ENCODE peak calls at places on chromosomes 6 and 20, in four cellular contexts. L is HepG2, S is K562, I is GM12878. U is an unnamed sample.

GRCh38 chr6:76682842-76683241 is 610.4 kb upstream of the IMPG1 start:
- DNase-seq in L (peak; percentile 2), S (no peak), I (no peak), U (no peak)

GRCh38 chr6:25639653-25640052 is 12.4 kb upstream of the SCGN start:
- DNase-seq in L (no peak), S (no peak), I (no peak), U (no peak)

GRCh38 chr6:107656883-107657282 is 167.0 kb downstream of the SOBP start:
- DNase-seq in L (no peak), S (no peak), I (no peak), U (no peak)

GRCh38 chr6:140001851-140002301 is 627.4 kb upstream of the CITED2 start:
- DNase-seq in L (no peak), S (no peak), I (no peak), U (no peak)

GRCh38 chr20:24978493-24978892 is 14.1 kb downstream of the APMAP start:
- DNase-seq in L (no peak), S (no peak), I (no peak), U (no peak)

GRCh38 chr6:81950877-81951276 is 198.4 kb upstream of the TENT5A start:
- DNase-seq in L (no peak), S (no peak), I (peak; percentile 54), U (no peak)

GRCh38 chr6:6843057-6843627 is 254.6 kb downstream of the LY86 start:
- DNase-seq in L (no peak), S (no peak), I (no peak), U (no peak)

GRCh38 chr6:30647802-30648460 is 998 bp downstream of the C6orf136 start:
- DNase-seq in L (no peak), S (no peak), I (no peak), U (no peak)

GRCh38 chr6:134199848-134200606 is 117.9 kb downstream of the SGK1 start:
- DNase-seq in L (peak; percentile 98), S (no peak), I (no peak), U (no peak)

GRCh38 chr6:3623451-3624267 is 127.9 kb downstream of the PXDC1 start:
- DNase-seq in L (no peak), S (no peak), I (no peak), U (no peak)

GRCh38 chr6:74671558-74672025 is 534.3 kb downstream of the COL12A1 start:
- DNase-seq in L (no peak), S (no peak), I (no peak), U (no peak)

GRCh38 chr6:13302291-13302690 is 26.0 kb downstream of the TBC1D7 start:
- DNase-seq in L (no peak), S (no peak), I (no peak), U (no peak)

GRCh38 chr6:132971676-132972075 is 157.3 kb downstream of the RPS12 start:
- DNase-seq in L (no peak), S (no peak), I (no peak), U (no peak)

DNA sequence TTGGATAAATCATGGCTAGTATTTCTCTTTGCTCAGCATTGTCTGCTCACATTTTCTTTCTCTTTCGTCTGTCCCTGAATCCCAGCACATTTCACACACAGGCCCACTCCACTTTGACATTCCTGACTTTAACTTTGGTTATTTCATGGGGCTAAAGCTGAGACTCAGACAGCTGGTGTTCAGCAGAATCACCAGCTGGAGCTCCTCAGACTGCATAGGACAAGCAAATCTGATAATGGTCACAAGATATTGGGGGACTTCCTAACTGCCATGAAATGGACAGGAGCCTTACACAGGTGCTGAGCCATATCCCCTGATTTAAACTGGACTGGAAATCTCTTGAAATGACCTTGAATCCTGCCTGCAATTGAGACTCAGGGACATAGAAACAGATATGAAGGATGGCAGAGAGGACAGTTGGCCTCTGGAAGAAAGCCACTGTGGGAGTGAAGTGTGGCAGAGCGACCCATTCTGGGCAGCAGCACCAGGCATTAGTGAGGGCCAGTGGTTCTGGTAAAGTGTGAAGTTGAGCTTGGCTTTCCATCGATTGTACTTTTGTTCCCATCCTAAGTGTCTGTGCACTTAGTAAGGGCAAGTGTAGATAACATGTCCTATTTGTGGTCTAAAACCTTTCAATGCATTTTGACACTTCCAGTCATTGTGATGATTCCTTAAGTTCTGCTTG is 10.0 kb upstream of the IFNGR1 start:
- DNase-seq in L (no peak), S (no peak), I (no peak), U (no peak)
- TF ChIP-seq CBFB in L (no peak), S (no peak), I (no peak), U (no peak)

GRCh38 chr20:3072530-3073250 is 1.3 kb downstream of the OXT start:
- DNase-seq in L (no peak), S (no peak), I (no peak), U (no peak)

GRCh38 chr20:3071266-3071609 is 182 bp upstream of the OXT start:
- DNase-seq in L (no peak), S (no peak), I (no peak), U (no peak)

GRCh38 chr20:3068986-3069900 is 2.2 kb upstream of the OXT start:
- DNase-seq in L (peak; percentile 55), S (no peak), I (no peak), U (no peak)

GRCh38 chr20:3074812-3075211 is 3.4 kb downstream of the OXT start:
- DNase-seq in L (no peak), S (no peak), I (no peak), U (no peak)

DNA sequence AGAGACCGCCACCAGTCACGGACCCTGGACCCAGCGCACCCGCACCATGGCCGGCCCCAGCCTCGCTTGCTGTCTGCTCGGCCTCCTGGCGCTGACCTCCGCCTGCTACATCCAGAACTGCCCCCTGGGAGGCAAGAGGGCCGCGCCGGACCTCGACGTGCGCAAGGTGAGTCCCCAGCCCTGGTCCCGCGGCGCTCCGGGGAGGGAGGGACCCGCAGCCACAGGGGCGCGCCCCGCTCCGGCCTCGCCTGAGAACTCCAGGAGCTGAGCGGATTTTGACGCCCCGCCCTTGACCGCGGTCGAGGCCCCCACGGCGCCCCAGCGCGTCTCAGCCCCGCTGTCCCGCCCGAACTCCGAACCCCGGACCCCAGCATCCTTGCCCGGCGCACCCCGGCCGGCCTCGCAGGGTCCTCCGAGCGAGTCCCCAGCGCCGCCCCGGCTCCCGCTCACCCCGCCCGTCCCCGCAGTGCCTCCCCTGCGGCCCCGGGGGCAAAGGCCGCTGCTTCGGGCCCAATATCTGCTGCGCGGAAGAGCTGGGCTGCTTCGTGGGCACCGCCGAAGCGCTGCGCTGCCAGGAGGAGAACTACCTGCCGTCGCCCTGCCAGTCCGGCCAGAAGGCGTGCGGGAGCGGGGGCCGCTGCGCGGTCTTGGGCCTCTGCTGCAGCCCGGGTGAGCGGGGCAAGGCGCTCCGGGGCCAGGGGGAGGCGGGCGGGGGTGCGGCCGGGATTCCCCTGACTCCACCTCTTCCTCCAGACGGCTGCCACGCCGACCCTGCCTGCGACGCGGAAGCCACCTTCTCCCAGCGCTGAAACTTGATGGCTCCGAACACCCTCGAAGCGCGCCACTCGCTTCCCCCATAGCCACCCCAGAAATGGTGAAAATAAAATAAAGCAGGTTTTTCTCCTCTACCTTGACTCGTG is at the start of gene OXT:
- DNase-seq in L (no peak), S (no peak), I (no peak), U (peak; percentile 69)
- TF ChIP-seq CBFB in L (no peak), S (no peak), I (no peak), U (peak; percentile 85)

GRCh38 chr6:31968791-31969711 is 2.9 kb downstream of the DXO start:
- DNase-seq in L (no peak), S (no peak), I (no peak), U (no peak)
- TF ChIP-seq CBFB in L (no peak), S (no peak), I (no peak), U (no peak)

GRCh38 chr6:112155900-112156299 is 68.5 kb downstream of the FAM229B start:
- DNase-seq in L (no peak), S (no peak), I (no peak), U (no peak)
- TF ChIP-seq CBFB in L (no peak), S (no peak), I (no peak), U (no peak)

GRCh38 chr6:138815797-138816528 is 20.1 kb downstream of the ECT2L start:
- DNase-seq in L (peak; percentile 70), S (peak; percentile 54), I (no peak), U (no peak)
- TF ChIP-seq CBFB in L (no peak), S (no peak), I (no peak), U (no peak)

DNA sequence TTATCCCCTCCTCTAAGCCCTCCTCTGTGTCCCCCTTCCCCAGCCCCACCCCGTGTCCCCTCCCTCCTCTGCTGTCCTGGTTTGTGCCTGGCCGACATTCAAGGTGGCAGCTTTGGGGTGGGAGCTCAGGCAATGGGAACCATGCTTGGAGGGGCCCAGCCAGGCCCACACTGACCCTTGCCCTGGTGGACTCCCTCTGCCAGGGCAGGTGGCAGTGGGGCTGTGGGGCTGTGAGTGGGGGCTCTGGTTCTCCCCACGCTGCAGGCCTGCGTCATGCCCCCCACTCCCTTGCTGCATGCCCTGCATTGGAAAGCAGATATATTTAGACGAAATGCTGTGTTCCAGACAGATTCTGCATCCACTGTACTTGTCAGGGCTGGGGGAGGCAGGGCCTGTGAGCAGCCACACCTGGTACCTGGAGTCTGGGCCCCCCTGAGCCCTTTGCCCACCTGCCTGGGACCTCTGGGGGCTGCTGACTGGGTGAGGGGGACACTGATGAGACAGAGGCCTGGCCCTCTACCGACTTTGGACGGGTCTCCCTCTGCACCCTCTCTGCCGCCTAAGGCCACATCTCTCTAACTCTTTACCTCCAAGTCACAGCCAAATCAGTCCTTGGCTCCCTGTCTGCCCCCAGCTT is 14.2 kb downstream of the DLGAP4 start:
- DNase-seq in L (no peak), S (no peak), I (no peak), U (no peak)
- TF ChIP-seq CBFB in L (no peak), S (no peak), I (no peak), U (no peak)

DNA sequence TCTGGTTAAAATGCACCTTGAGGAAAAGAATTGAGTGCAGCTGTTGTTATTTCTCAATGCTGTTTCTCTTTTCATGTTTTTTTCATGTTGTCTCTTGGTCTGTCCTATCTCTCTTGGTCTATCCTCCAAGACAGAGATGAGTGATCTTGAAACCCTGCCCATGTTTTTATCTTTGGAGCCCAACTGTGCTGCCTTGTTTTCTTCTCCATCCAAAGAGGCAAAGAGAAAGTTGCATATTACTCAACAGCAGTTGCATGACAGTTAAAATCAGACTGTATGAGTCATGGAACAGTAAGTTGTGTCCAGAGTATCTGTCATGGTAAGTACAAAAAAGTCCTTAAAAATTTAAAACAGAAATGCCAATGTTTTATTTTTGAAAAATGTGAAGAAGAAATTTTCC is 26.2 kb downstream of the BCAS1 start:
- DNase-seq in L (no peak), S (peak; percentile 51), I (no peak), U (no peak)
- TF ChIP-seq CBFB in L (no peak), S (no peak), I (no peak), U (no peak)

DNA sequence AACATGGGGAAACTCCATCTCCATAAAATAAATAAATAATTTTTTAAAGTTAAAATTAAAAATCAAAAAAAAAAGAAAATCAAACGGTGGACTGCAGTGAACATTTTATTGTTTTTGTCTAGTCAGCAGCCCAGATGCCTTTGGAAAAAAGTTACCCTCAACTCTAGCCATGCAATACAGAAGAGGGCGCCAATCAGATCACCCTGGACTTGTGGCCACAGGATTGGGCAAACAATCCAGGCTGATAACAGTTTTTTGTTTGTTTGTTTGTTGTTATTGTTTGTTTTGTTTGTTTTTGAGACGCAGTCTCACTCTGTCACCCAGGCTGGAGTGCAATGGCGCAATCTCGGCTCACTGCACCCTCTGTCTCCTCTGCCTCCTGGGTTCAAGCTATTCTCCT is 30.5 kb upstream of the NELFCD start:
- DNase-seq in L (no peak), S (no peak), I (no peak), U (no peak)
- TF ChIP-seq CBFB in L (no peak), S (no peak), I (no peak), U (no peak)

GRCh38 chr20:60255866-60256265 is 297.6 kb downstream of the CDH26 start:
- DNase-seq in L (no peak), S (no peak), I (no peak), U (no peak)
- TF ChIP-seq CBFB in L (no peak), S (no peak), I (no peak), U (no peak)